ENCODE peak calls at places on chromosomes 16 and 17, in five cellular contexts. B is fibroblast of lung, J is kidney, T is HCT116, Y is IMR-90. D is an unnamed sample.

GRCh38 chr16:28482026-28482425 is 9.8 kb downstream of the CLN3 start:
- DNase-seq in B (no peak), J (peak), T (no peak), Y (no peak), D (no peak)

GRCh38 chr17:42422412-42422957 is 571 bp downstream of the CAVIN1 start:
- DNase-seq in B (no peak), J (peak), T (no peak), Y (peak), D (peak)

GRCh38 chr17:39098474-39099090 is 52.9 kb downstream of the PLXDC1 start:
- DNase-seq in B (no peak), J (no peak), T (no peak), Y (no peak), D (peak)

GRCh38 chr17:27478901-27479531 is 22.8 kb downstream of the KSR1 start:
- DNase-seq in B (no peak), J (no peak), T (no peak), Y (no peak), D (no peak)

GRCh38 chr17:14118951-14119350 is 49.6 kb downstream of the COX10 start:
- DNase-seq in B (no peak), J (no peak), T (no peak), Y (no peak), D (no peak)

GRCh38 chr17:6815775-6816174 is 15.8 kb downstream of the TEKT1 start:
- DNase-seq in B (no peak), J (no peak), T (no peak), Y (no peak), D (no peak)

GRCh38 chr17:74759941-74760340 is 11.5 kb downstream of the NHERF1 start:
- DNase-seq in B (no peak), J (peak), T (no peak), Y (no peak), D (peak)

GRCh38 chr16:11023640-11024039 is 79.3 kb downstream of the CLEC16A start:
- DNase-seq in B (no peak), J (no peak), T (no peak), Y (no peak), D (no peak)

GRCh38 chr16:86216591-86216990 is 293.7 kb upstream of the FOXF1 start:
- DNase-seq in B (no peak), J (peak), T (no peak), Y (no peak), D (no peak)

GRCh38 chr17:67994827-67995567 is 1.3 kb downstream of the C17orf58 start:
- DNase-seq in B (peak), J (no peak), T (no peak), Y (peak), D (peak)

GRCh38 chr17:67998466-67998865 is 2.2 kb upstream of the C17orf58 start:
- DNase-seq in B (no peak), J (no peak), T (no peak), Y (no peak), D (no peak)

GRCh38 chr17:67993998-67994361 is 2.3 kb downstream of the C17orf58 start:
- DNase-seq in B (peak), J (no peak), T (no peak), Y (peak), D (no peak)

GRCh38 chr17:67993153-67993997 is 2.9 kb downstream of the C17orf58 start:
- DNase-seq in B (peak), J (peak), T (peak), Y (peak), D (peak)

DNA sequence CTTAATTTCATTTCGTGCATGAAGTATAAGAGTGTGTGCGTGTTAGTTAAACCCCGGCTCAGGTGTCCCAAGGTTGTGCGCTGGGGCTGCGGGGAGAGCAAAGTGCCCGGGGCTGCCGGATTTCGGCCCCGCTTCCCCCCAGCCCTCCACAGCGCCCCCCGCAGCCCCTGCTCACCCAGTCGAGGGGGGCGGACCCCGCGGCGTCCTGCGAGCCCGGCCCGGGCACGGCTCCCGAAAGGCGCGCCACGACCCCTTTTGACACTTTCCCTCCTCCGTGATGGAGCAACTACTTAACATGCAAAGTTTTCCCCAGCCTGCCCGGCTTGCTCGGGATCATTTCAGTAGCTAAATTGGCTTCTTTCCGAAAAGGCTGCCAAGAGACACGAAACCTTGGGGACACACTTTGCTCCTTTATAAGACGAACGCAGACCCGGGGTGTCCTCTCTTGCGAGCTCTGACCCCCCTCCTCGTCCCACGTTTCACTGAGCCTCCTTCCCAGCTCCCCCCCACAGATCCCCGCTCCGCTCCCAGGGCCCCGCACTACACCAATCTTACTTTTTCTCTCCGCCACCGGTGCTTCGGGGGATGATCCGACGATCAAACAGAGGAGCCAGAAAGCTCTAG is 589 bp downstream of the C17orf58 start:
- DNase-seq in B (peak), J (peak), T (no peak), Y (no peak), D (peak)
- TF ChIP-seq CTCF in B (no peak), J (no peak), T (no peak), Y (no peak), D (no peak)

GRCh38 chr17:37698856-37699255 is 46.0 kb downstream of the HNF1B start:
- DNase-seq in B (no peak), J (no peak), T (no peak), Y (no peak), D (no peak)
- H3K9ac ChIP-seq in B (no peak), J (no peak), T (no peak), Y (no peak), D (no peak)

DNA sequence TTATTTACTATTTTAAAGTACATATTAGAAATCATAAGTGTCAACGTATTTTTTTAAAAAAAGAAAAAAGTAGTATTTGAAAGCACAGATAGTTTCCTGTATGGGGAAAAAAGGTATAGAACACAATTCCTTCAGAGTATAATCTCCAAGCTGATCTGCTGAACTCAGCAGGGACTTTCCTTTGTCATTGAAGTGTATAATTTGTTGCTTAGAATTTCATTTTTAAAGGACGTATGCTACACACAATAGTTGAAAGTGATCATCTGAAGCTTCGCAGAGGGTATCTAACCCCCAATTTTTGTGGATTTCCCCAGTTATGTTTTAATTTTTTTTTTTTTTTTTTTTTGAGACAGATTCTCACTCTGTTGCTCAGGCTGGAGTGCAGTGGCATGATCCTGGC is 20.2 kb upstream of the MAPT start:
- DNase-seq in B (no peak), J (no peak), T (no peak), Y (no peak), D (no peak)
- TF ChIP-seq CTCF in B (no peak), J (no peak), T (no peak), Y (no peak), D (no peak)

DNA sequence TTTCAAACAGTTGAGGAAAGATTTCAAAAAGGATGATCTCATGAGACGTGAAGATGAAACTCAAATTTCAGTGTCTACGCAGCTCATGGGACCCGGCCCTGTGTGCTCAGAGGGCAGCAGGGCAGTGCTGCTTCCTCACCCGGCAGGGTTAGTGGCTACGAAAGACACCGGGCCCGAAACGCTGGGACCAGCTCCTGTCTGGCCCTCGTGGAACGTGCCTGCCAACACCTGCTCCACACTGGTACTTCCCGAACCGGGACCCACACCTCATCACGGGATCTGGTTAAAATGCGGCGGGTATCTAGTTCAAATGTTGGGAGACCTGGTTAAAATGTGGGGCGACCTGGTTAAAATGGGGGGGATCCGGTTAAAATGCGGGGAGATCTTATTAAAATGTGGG is 18.7 kb downstream of the DNASE1 start:
- DNase-seq in B (no peak), J (peak), T (no peak), Y (no peak), D (no peak)
- H3K9ac ChIP-seq in B (no peak), J (no peak), T (no peak), Y (no peak), D (no peak)

GRCh38 chr17:67376892-67377726 is at the start of gene PITPNC1:
- DNase-seq in B (peak), J (peak), T (peak), Y (peak), D (peak)
- TF ChIP-seq CTCF in B (peak), J (peak), T (no peak), Y (peak), D (peak)

DNA sequence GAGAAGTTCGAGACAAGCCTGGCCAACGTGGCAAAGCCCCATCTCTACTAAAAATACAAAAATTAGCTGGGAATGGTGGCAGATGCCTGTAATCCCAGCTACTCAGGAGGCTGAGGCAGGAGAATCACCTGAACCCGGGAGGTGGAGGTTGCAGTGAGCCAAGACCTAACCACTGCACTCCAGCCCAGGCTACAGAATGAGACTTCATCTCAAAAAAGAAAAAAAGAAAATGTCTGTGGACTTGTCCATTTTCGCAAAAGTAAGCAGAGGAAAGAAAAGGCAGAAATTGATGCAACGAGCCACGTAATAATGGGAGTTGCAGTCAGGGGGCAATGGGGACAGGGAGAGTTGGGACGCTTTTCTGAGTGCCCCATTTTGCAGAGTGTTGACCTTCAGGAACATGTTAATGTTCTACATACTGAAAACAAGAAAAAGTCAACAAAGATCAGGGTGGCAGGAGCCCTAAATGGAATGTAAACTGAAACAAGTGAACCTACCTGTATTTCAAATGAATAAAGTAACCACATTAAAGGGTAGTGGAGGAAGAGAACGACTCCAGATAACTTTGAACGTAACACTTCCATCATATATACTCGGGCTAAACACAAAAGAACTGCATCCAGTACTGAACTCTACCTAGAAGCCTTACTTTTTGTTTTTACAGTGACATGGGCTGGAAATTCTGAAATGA is 76.4 kb downstream of the CNGB1 start:
- DNase-seq in B (no peak), J (no peak), T (no peak), Y (no peak), D (no peak)
- H3K9ac ChIP-seq in B (no peak), J (no peak), T (no peak), Y (no peak), D (no peak)

GRCh38 chr17:17591408-17592265 is at the start of gene PEMT:
- DNase-seq in B (peak), J (peak), T (peak), Y (peak), D (peak)
- TF ChIP-seq CTCF in B (peak), J (no peak), T (no peak), Y (peak), D (no peak)